ENCODE peak calls at places on chromosomes 16 and 17, in seven cellular contexts. One of them, this sample, is unnamed. For H3K27me3, the result is how much of the 10 kb centered on the place peaks cover.

GRCh38 chr16:71205482-71206131 is 24.9 kb downstream of the HYDIN start:
- DNase-seq in BJ: no peak
- DNase-seq in right lobe of liver: peak
- DNase-seq in testis: no peak
- DNase-seq in ascending aorta: no peak
- DNase-seq in uterus: no peak
- DNase-seq in neural progenitor cell: no peak
- DNase-seq in this sample: no peak

GRCh38 chr16:8798535-8799157 is 1.0 kb downstream of the PMM2 start:
- DNase-seq in neural progenitor cell: no peak
- DNase-seq in testis: no peak
- DNase-seq in uterus: no peak
- DNase-seq in right lobe of liver: no peak
- DNase-seq in BJ: no peak
- DNase-seq in ascending aorta: no peak
- DNase-seq in this sample: no peak

GRCh38 chr16:10552998-10553491 is 27.4 kb downstream of the EMP2 start:
- DNase-seq in testis: peak
- DNase-seq in ascending aorta: peak
- DNase-seq in neural progenitor cell: peak
- DNase-seq in BJ: no peak
- DNase-seq in uterus: no peak
- DNase-seq in right lobe of liver: no peak
- DNase-seq in this sample: peak

GRCh38 chr17:65742433-65743312 is 181.2 kb upstream of the AXIN2 start:
- DNase-seq in ascending aorta: no peak
- DNase-seq in right lobe of liver: no peak
- DNase-seq in BJ: peak
- DNase-seq in uterus: no peak
- DNase-seq in neural progenitor cell: peak
- DNase-seq in testis: no peak
- DNase-seq in this sample: no peak

GRCh38 chr17:44011876-44012275 is 2.9 kb downstream of the TMEM101 start:
- DNase-seq in ascending aorta: no peak
- DNase-seq in BJ: no peak
- DNase-seq in right lobe of liver: no peak
- DNase-seq in uterus: no peak
- DNase-seq in neural progenitor cell: no peak
- DNase-seq in testis: no peak
- DNase-seq in this sample: no peak

GRCh38 chr17:40179923-40180659 is 2.8 kb downstream of the RAPGEFL1 start:
- DNase-seq in testis: no peak
- DNase-seq in neural progenitor cell: no peak
- DNase-seq in right lobe of liver: no peak
- DNase-seq in uterus: no peak
- DNase-seq in BJ: no peak
- DNase-seq in ascending aorta: no peak
- DNase-seq in this sample: no peak

GRCh38 chr17:40671282-40671681 is 6.3 kb upstream of the KRT222 start:
- DNase-seq in neural progenitor cell: no peak
- DNase-seq in uterus: no peak
- DNase-seq in ascending aorta: no peak
- DNase-seq in right lobe of liver: no peak
- DNase-seq in testis: no peak
- DNase-seq in BJ: no peak
- DNase-seq in this sample: no peak

GRCh38 chr17:27657620-27658019 is 26.6 kb downstream of the LGALS9 start:
- DNase-seq in right lobe of liver: peak
- DNase-seq in neural progenitor cell: peak
- DNase-seq in BJ: no peak
- DNase-seq in ascending aorta: no peak
- DNase-seq in testis: no peak
- DNase-seq in uterus: no peak
- DNase-seq in this sample: no peak

GRCh38 chr17:44378171-44378705 is 11.2 kb downstream of the ITGA2B start:
- DNase-seq in BJ: no peak
- DNase-seq in ascending aorta: no peak
- DNase-seq in right lobe of liver: peak
- DNase-seq in uterus: no peak
- DNase-seq in testis: no peak
- DNase-seq in neural progenitor cell: no peak
- DNase-seq in this sample: no peak

GRCh38 chr17:42525221-42525620 is 10.8 kb upstream of the NAGLU start:
- DNase-seq in BJ: peak
- DNase-seq in uterus: peak
- DNase-seq in ascending aorta: no peak
- DNase-seq in neural progenitor cell: no peak
- DNase-seq in testis: no peak
- DNase-seq in right lobe of liver: no peak
- DNase-seq in this sample: no peak

GRCh38 chr17:82273327-82274133 is at the start of gene CSNK1D:
- DNase-seq in right lobe of liver: peak
- DNase-seq in uterus: peak
- DNase-seq in testis: peak
- DNase-seq in BJ: no peak
- DNase-seq in neural progenitor cell: peak
- DNase-seq in ascending aorta: peak
- DNase-seq in this sample: peak

GRCh38 chr17:38595892-38596291 is 9.9 kb downstream of the SRCIN1 start:
- DNase-seq in uterus: no peak
- DNase-seq in BJ: no peak
- DNase-seq in neural progenitor cell: peak
- DNase-seq in ascending aorta: no peak
- DNase-seq in right lobe of liver: no peak
- DNase-seq in testis: no peak
- DNase-seq in this sample: no peak

GRCh38 chr17:83176956-83177583 is 97.7 kb downstream of the METRNL start:
- DNase-seq in BJ: no peak
- DNase-seq in uterus: no peak
- DNase-seq in neural progenitor cell: no peak
- DNase-seq in testis: peak
- DNase-seq in right lobe of liver: peak
- DNase-seq in ascending aorta: no peak
- DNase-seq in this sample: no peak

GRCh38 chr17:31527606-31528005 is 136.1 kb downstream of the RAB11FIP4 start:
- DNase-seq in right lobe of liver: no peak
- DNase-seq in neural progenitor cell: no peak
- DNase-seq in ascending aorta: no peak
- DNase-seq in BJ: no peak
- DNase-seq in uterus: no peak
- DNase-seq in testis: peak
- DNase-seq in this sample: no peak

GRCh38 chr17:52170963-52171572 is 12.6 kb upstream of the CA10 start:
- DNase-seq in right lobe of liver: no peak
- DNase-seq in BJ: no peak
- DNase-seq in neural progenitor cell: peak
- DNase-seq in uterus: no peak
- DNase-seq in testis: peak
- DNase-seq in ascending aorta: no peak
- DNase-seq in this sample: no peak

GRCh38 chr17:47685556-47686275 is 8.2 kb upstream of the TBKBP1 start:
- DNase-seq in right lobe of liver: no peak
- DNase-seq in uterus: no peak
- DNase-seq in BJ: no peak
- DNase-seq in testis: no peak
- DNase-seq in neural progenitor cell: no peak
- DNase-seq in ascending aorta: no peak
- DNase-seq in this sample: no peak

GRCh38 chr17:1896243-1897163 is 66.7 kb downstream of the RPA1 start:
- DNase-seq in ascending aorta: no peak
- DNase-seq in testis: no peak
- DNase-seq in neural progenitor cell: no peak
- DNase-seq in right lobe of liver: no peak
- DNase-seq in BJ: no peak
- DNase-seq in uterus: no peak
- DNase-seq in this sample: no peak

GRCh38 chr17:61689610-61690180 is 98.7 kb upstream of the NACA2 start:
- DNase-seq in ascending aorta: no peak
- DNase-seq in uterus: no peak
- DNase-seq in right lobe of liver: no peak
- DNase-seq in neural progenitor cell: no peak
- DNase-seq in testis: no peak
- DNase-seq in BJ: no peak
- DNase-seq in this sample: no peak

GRCh38 chr17:2295575-2295974 is 8.0 kb downstream of the SMG6 start:
- DNase-seq in testis: no peak
- DNase-seq in uterus: no peak
- DNase-seq in neural progenitor cell: no peak
- DNase-seq in right lobe of liver: no peak
- DNase-seq in ascending aorta: no peak
- DNase-seq in BJ: no peak
- DNase-seq in this sample: no peak

DNA sequence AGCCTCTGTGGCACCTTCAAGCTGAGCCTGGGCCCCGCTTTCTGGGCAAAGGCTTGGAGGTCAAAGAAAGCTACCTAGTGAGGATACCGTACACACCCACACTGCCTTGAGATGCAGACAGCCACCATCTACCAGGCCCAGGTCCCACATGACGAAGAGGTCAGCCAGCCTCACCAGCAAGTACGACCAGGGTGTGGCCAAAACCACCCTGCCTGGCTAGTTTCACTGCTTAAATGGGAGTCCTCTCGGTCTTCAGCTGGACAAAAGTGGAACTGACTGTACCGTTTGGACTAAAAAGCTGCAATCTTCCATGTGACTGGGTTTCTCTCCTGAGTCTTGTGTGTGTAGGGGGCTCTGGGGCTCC is 21.6 kb downstream of the VASN start:
- DNase-seq in BJ: no peak
- DNase-seq in neural progenitor cell: no peak
- DNase-seq in ascending aorta: no peak
- DNase-seq in right lobe of liver: no peak
- DNase-seq in testis: no peak
- DNase-seq in uterus: no peak
- DNase-seq in this sample: no peak
- TF ChIP-seq CTCF in BJ: no peak
- TF ChIP-seq CTCF in neural progenitor cell: no peak
- TF ChIP-seq CTCF in ascending aorta: no peak
- TF ChIP-seq CTCF in right lobe of liver: no peak
- TF ChIP-seq CTCF in testis: no peak
- TF ChIP-seq CTCF in uterus: no peak
- TF ChIP-seq CTCF in this sample: no peak

GRCh38 chr17:79186406-79186805 is 111.8 kb downstream of the ENGASE start:
- DNase-seq in BJ: no peak
- DNase-seq in uterus: no peak
- DNase-seq in testis: no peak
- DNase-seq in right lobe of liver: no peak
- DNase-seq in ascending aorta: no peak
- DNase-seq in neural progenitor cell: no peak
- DNase-seq in this sample: no peak

GRCh38 chr17:79187186-79187585 is 112.6 kb downstream of the ENGASE start:
- DNase-seq in neural progenitor cell: no peak
- DNase-seq in uterus: no peak
- DNase-seq in testis: no peak
- DNase-seq in right lobe of liver: no peak
- DNase-seq in BJ: no peak
- DNase-seq in ascending aorta: no peak
- DNase-seq in this sample: no peak

GRCh38 chr17:79189264-79189663 is 114.6 kb downstream of the ENGASE start:
- DNase-seq in right lobe of liver: no peak
- DNase-seq in uterus: no peak
- DNase-seq in BJ: no peak
- DNase-seq in ascending aorta: no peak
- DNase-seq in neural progenitor cell: no peak
- DNase-seq in testis: no peak
- DNase-seq in this sample: no peak

GRCh38 chr17:79188679-79189078 is 114.1 kb downstream of the ENGASE start:
- DNase-seq in BJ: no peak
- DNase-seq in neural progenitor cell: no peak
- DNase-seq in testis: no peak
- DNase-seq in right lobe of liver: no peak
- DNase-seq in uterus: no peak
- DNase-seq in ascending aorta: no peak
- DNase-seq in this sample: no peak

GRCh38 chr17:79188048-79188447 is 113.4 kb downstream of the ENGASE start:
- DNase-seq in testis: peak
- DNase-seq in ascending aorta: no peak
- DNase-seq in neural progenitor cell: peak
- DNase-seq in BJ: no peak
- DNase-seq in right lobe of liver: no peak
- DNase-seq in uterus: no peak
- DNase-seq in this sample: no peak
- H3K27me3 ChIP-seq in testis: under half
- H3K27me3 ChIP-seq in ascending aorta: under half
- H3K27me3 ChIP-seq in neural progenitor cell: under half
- H3K27me3 ChIP-seq in BJ: under half
- H3K27me3 ChIP-seq in right lobe of liver: under half
- H3K27me3 ChIP-seq in uterus: under half
- H3K27me3 ChIP-seq in this sample: under half

DNA sequence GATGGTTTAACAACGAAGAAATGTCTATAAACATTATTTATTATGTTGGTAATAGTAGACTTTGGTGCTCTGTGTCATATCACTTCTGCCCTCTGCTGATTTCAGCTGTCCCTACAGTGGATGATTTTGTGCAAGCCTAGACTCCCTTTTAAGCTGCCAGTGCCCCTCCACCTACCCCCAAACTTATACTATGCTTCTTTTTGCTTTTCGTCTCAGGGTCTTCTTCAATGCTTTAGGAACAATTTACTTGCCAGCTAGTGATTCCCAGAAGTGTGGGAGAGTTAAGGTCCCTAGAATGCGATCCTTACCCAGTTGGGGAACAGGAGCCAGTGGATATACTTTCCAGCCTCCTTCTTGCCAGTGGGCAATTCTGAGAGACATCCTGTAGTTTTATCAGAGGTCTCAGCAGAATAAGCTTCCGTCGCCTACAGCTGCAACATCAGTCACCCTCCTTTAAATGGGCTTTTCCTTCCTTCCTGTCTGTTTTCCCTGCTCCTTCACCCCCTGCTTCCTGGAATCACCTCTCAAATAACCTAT is 4.1 kb downstream of the ICAM2 start:
- DNase-seq in ascending aorta: no peak
- DNase-seq in uterus: no peak
- DNase-seq in neural progenitor cell: no peak
- DNase-seq in testis: peak
- DNase-seq in right lobe of liver: no peak
- DNase-seq in BJ: no peak
- DNase-seq in this sample: no peak
- H3K4me3 ChIP-seq in ascending aorta: no peak
- H3K4me3 ChIP-seq in uterus: no peak
- H3K4me3 ChIP-seq in neural progenitor cell: no peak
- H3K4me3 ChIP-seq in testis: no peak
- H3K4me3 ChIP-seq in right lobe of liver: no peak
- H3K4me3 ChIP-seq in BJ: no peak
- H3K4me3 ChIP-seq in this sample: no peak

DNA sequence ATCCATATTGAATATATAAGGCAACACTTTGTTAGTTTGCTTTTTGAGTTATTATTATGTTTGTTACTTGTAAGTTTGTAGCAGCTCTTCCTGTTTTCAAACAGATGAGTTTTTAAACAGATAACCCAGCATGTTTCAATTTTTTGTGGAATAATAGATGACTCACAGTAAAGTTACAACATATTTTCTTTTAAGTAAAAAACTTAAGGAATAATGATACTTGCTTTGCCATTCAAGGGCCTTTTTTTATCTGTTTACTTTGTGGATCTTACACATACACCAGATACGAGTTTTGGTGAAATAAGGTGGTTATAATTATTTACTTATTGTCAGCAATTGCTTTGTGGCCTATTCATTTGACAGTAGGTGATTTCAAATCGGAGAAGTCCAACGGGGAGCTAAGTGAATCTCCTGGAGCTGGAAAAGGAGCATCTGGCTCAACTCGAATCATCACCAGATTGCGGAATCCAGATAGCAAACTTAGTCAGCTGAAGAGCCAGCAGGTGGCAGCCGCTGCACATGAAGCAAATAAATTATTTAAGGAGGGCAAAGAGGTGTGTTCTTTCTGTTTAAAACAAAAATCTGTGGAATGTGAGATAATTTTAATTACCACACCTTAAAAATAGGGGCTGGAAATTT is 66.3 kb downstream of the BPTF start:
- DNase-seq in testis: peak
- DNase-seq in ascending aorta: no peak
- DNase-seq in uterus: no peak
- DNase-seq in right lobe of liver: no peak
- DNase-seq in BJ: peak
- DNase-seq in neural progenitor cell: peak
- DNase-seq in this sample: no peak
- TF ChIP-seq CTCF in testis: no peak
- TF ChIP-seq CTCF in ascending aorta: no peak
- TF ChIP-seq CTCF in uterus: no peak
- TF ChIP-seq CTCF in right lobe of liver: peak
- TF ChIP-seq CTCF in BJ: peak
- TF ChIP-seq CTCF in neural progenitor cell: no peak
- TF ChIP-seq CTCF in this sample: no peak

This sample was measured in HL-60.